ENCODE peak calls at places on chromosomes 4 and X, in ten cellular contexts. F, H, W, Y, G, T, R, C, Q and D are unnamed samples.

GRCh38 chr4:157048248-157048647 is 27.7 kb upstream of the GLRB start:
- DNase-seq in H (peak; percentile 78), Y (no peak), Q (no peak), W (peak; percentile 85), G (no peak), F (no peak), C (no peak), R (no peak), T (peak; percentile 32), D (peak; percentile 90)

GRCh38 chr4:142402925-142403324 is 443.2 kb downstream of the INPP4B start:
- DNase-seq in F (no peak), G (no peak), R (no peak), C (no peak), Y (no peak), Q (no peak), T (no peak), H (peak; percentile 39), W (peak; percentile 67), D (peak; percentile 76)

GRCh38 chr4:57139783-57140182 is 29.6 kb upstream of the IGFBP7 start:
- DNase-seq in Y (no peak), Q (no peak), T (no peak), C (no peak), H (no peak), F (no peak), W (no peak), R (no peak), G (no peak), D (no peak)

GRCh38 chr4:121253961-121254360 is 89.8 kb upstream of the TNIP3 start:
- DNase-seq in H (no peak), C (peak; percentile 32), G (no peak), W (no peak), R (no peak), Y (no peak), F (no peak), Q (no peak), T (no peak), D (no peak)

GRCh38 chr4:173272314-173272713 is 61.8 kb downstream of the HMGB2 start:
- DNase-seq in C (no peak), T (no peak), W (no peak), F (no peak), R (no peak), H (no peak), G (no peak), Y (no peak), Q (no peak), D (no peak)

GRCh38 chr4:173360587-173361221 is 10.1 kb upstream of the SAP30 start:
- DNase-seq in Q (no peak), R (no peak), G (no peak), F (no peak), W (peak; percentile 52), H (no peak), Y (no peak), C (no peak), T (no peak), D (peak; percentile 39)

GRCh38 chrX:136192839-136193414 is 45.6 kb downstream of the FHL1 start:
- DNase-seq in W (peak; percentile 76), G (no peak), Y (no peak), T (no peak), F (no peak), R (no peak), Q (no peak), C (no peak), H (peak; percentile 76), D (peak; percentile 48)

GRCh38 chrX:151151668-151152267 is 24.6 kb upstream of the GPR50 start:
- DNase-seq in G (peak; percentile 57), Y (no peak), Q (no peak), T (no peak), C (no peak), W (peak; percentile 55), F (no peak), H (peak; percentile 16), R (peak; percentile 34), D (peak; percentile 74)

DNA sequence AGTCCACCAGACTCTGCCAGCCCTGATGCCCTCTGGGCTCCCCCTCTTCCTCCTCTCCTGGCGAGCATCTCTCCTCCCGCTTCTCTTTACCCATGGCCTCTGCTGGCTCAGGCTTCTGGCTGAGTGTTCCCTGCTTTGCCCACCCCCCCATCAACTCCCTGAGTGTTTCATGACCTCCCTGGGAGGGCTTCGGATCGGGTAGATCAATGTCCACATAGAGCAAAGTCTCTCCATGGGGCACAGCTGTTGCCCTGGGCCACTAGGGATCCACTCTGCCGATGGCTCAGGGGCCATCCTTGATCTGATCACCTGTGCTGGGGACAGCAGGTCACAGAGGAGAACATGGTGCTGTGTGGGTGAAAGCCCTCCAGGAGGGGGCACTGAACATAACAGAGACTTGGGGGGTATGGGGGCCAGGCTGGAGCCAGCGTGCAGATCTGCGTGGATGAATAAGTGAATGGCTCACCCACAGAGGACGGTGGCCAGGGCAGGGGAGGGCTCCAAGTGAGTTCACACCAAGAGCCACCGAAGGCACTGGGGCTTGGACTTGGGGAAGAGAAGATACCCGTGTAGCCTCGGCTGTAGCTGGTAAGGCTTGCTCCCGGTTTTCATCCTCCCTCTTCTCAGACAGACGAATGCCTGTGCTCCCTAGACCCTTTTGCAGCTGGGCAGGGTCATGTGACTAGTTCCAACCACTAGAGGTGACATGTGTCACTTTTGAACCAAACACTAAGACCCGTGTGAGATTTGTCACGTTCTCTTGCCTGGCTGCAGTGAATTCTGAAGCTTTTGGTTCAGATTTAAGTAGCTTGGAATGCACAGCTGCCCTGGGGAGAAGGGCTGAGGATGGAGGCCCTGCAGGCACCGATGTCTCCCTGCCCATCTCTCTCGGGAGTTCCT is 23.2 kb upstream of the AFAP1 start:
- DNase-seq in R (no peak), F (no peak), W (no peak), Q (no peak), H (no peak), T (no peak), G (no peak), Y (no peak), C (no peak), D (no peak)
- H3K4me1 ChIP-seq in R (no peaks in the 10 kb centered on the region), F (peaks cover 14% of the 10 kb centered on the region), W (peaks cover 22% of the 10 kb centered on the region), Q (peaks cover 30% of the 10 kb centered on the region), H (peaks cover 22% of the 10 kb centered on the region), T (peaks cover 34% of the 10 kb centered on the region), G (no peaks in the 10 kb centered on the region), Y (peaks cover 35% of the 10 kb centered on the region), C (peaks cover 40% of the 10 kb centered on the region), D (peaks cover 24% of the 10 kb centered on the region)

DNA sequence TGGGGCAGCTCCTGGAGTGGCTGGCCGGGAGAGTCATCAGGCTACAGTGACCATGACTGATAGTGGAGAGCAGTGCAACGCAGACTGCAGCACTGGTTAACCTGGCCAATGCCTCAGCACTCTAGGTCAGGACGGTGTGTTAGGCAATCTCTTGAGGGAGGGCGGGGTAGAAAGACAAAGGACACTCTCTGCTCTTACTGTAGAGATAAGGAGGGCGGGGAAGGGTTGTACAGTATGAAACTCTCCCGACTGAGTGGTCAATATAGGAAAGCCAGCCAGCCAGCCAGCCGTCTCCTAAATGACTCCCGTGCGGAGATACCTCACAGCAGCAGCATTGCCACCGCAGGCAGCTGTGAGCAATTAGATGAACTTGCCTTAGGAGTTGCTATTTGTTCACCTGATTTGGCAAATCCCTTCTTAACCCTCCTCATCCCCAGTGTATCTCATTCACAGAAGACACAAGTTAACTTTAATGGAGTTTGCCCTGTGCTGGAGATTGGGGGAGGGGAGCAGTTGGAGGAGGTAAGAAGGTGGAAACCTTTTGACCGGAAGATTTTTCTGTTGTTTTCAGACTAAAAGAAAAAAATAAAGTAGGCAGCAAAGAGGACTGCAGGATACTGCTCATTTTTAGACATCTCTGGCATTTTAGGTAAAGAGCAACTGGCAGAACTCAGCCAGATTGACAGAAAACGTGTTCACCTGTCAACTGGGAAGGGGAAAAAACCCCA is 330.5 kb downstream of the HNRNPD start:
- DNase-seq in F (no peak), H (no peak), T (no peak), C (no peak), R (peak; percentile 22), G (peak; percentile 78), Y (no peak), W (peak; percentile 2), Q (no peak), D (no peak)
- H3K36me3 ChIP-seq in F (no peaks in the 10 kb centered on the region), H (no peaks in the 10 kb centered on the region), T (no peaks in the 10 kb centered on the region), C (no peaks in the 10 kb centered on the region), R (no peaks in the 10 kb centered on the region), G (no peaks in the 10 kb centered on the region), Y (no peaks in the 10 kb centered on the region), W (no peaks in the 10 kb centered on the region), Q (no peaks in the 10 kb centered on the region), D (no peaks in the 10 kb centered on the region)

GRCh38 chrX:78659955-78660354 is 827 bp upstream of the RTL3 start:
- DNase-seq in Y (no peak), F (no peak), Q (no peak), H (peak; percentile 10), T (no peak), G (no peak), R (no peak), W (no peak), C (no peak), D (no peak)

GRCh38 chrX:78650906-78651437 is 8.2 kb downstream of the RTL3 start:
- DNase-seq in Y (no peak), H (peak; percentile 90), F (no peak), G (no peak), Q (no peak), C (no peak), R (no peak), W (peak; percentile 55), T (no peak), D (peak; percentile 56)

GRCh38 chrX:78652971-78653822 is 5.9 kb downstream of the RTL3 start:
- DNase-seq in H (peak; percentile 90), G (no peak), W (peak; percentile 78), F (no peak), C (no peak), Y (no peak), T (no peak), R (no peak), Q (no peak), D (peak; percentile 53)

GRCh38 chrX:78658851-78659744 is at the start of gene RTL3:
- DNase-seq in W (peak; percentile 83), H (peak; percentile 93), T (no peak), Y (no peak), G (no peak), R (no peak), C (no peak), F (no peak), Q (no peak), D (peak; percentile 47)

DNA sequence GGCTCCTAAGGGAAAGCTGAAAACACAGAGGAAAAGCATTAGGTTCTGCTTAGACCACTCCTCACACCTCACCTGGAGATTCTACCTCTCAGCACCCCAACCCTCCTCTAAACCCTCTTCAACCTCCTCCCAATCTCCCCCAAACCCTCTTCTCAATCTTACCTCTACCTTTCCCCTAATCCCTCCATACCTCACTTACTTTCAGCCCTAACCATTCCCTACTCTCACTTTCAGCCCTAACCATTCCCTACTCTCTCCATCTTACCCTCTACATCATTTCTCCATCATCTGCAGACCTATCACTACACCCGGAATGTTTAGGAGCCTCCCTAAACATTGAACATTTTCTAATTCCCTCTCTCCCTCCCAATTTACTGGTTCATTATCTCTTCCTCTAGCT is 3.5 kb downstream of the RTL3 start:
- DNase-seq in F (no peak), C (no peak), H (no peak), R (no peak), G (no peak), Q (no peak), T (no peak), W (no peak), Y (no peak), D (no peak)
- H3K4me1 ChIP-seq in F (no peaks in the 10 kb centered on the region), C (peaks cover 21% of the 10 kb centered on the region), H (peaks cover 26% of the 10 kb centered on the region), R (no peaks in the 10 kb centered on the region), G (no peaks in the 10 kb centered on the region), Q (peaks cover 16% of the 10 kb centered on the region), T (no peaks in the 10 kb centered on the region), W (peaks cover 59% of the 10 kb centered on the region), Y (peaks cover 4% of the 10 kb centered on the region), D (peaks cover 31% of the 10 kb centered on the region)

DNA sequence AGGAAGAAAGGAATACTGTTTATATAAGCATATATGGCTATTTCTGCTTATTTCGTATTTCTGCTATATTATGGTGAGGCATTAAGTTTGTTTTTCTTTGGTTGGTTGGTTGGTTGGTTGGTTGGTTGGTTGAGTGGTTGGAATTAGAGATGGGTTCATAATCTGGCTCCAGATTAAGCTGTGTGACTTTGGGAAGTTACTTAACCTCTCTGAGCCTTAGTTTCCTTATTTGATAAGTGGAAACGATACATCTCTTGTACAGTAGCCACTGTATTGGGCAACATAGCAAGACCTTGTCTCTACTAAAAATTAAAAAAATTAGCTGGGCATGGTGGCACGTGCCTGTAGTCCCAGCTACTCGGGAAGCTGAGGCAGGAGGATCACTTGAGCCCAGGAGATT is 46.1 kb upstream of the CEP135 start:
- DNase-seq in T (no peak), W (no peak), F (no peak), Y (no peak), H (no peak), C (no peak), R (no peak), Q (no peak), G (no peak), D (no peak)
- H3K36me3 ChIP-seq in T (peaks cover 88% of the 10 kb centered on the region), W (peaks cover 50% of the 10 kb centered on the region), F (peaks cover 3% of the 10 kb centered on the region), Y (peaks cover 67% of the 10 kb centered on the region), H (peaks cover 5% of the 10 kb centered on the region), C (peaks cover 5% of the 10 kb centered on the region), R (peaks cover 13% of the 10 kb centered on the region), Q (no peaks in the 10 kb centered on the region), G (peaks cover 67% of the 10 kb centered on the region), D (peaks cover 63% of the 10 kb centered on the region)